ENCODE peak calls at places on chromosomes 2 and 18, in six cellular contexts. One of them, this sample, is unnamed.
A peak's percentile ranks its signal among the peaks of the same experiment; 100 is the strongest.

GRCh38 chr2:134146620-134147019 is 107.3 kb upstream of the MGAT5 start:
- DNase-seq in psoas muscle: no peak
- DNase-seq in HL-60: no peak
- DNase-seq in colonic mucosa: no peak
- DNase-seq in GM23338: peak; percentile 63
- DNase-seq in lower lobe of right lung: no peak
- DNase-seq in this sample: no peak

GRCh38 chr2:189951791-189952535 is 110.6 kb downstream of the MSTN start:
- DNase-seq in HL-60: no peak
- DNase-seq in colonic mucosa: no peak
- DNase-seq in lower lobe of right lung: no peak
- DNase-seq in GM23338: no peak
- DNase-seq in psoas muscle: no peak
- DNase-seq in this sample: no peak

GRCh38 chr2:201070966-201071304 is 536 bp downstream of the HYCC2 start:
- DNase-seq in HL-60: peak; percentile 57
- DNase-seq in psoas muscle: no peak
- DNase-seq in GM23338: no peak
- DNase-seq in colonic mucosa: peak; percentile 25
- DNase-seq in lower lobe of right lung: no peak
- DNase-seq in this sample: peak; percentile 16

GRCh38 chr2:44850016-44850415 is 91.5 kb upstream of the SIX3 start:
- DNase-seq in psoas muscle: no peak
- DNase-seq in colonic mucosa: no peak
- DNase-seq in lower lobe of right lung: no peak
- DNase-seq in GM23338: no peak
- DNase-seq in HL-60: no peak
- DNase-seq in this sample: no peak

GRCh38 chr2:39568561-39569006 is 97.1 kb upstream of the TMEM178A start:
- DNase-seq in HL-60: no peak
- DNase-seq in lower lobe of right lung: no peak
- DNase-seq in GM23338: no peak
- DNase-seq in psoas muscle: no peak
- DNase-seq in colonic mucosa: no peak
- DNase-seq in this sample: no peak

GRCh38 chr2:241776336-241777166 is at the start of gene GAL3ST2:
- DNase-seq in psoas muscle: no peak
- DNase-seq in HL-60: no peak
- DNase-seq in colonic mucosa: peak; percentile 82
- DNase-seq in lower lobe of right lung: no peak
- DNase-seq in GM23338: no peak
- DNase-seq in this sample: no peak

GRCh38 chr2:3664925-3665324 is 6.9 kb downstream of the ALLC start:
- DNase-seq in HL-60: no peak
- DNase-seq in GM23338: no peak
- DNase-seq in lower lobe of right lung: no peak
- DNase-seq in psoas muscle: no peak
- DNase-seq in colonic mucosa: no peak
- DNase-seq in this sample: no peak

GRCh38 chr18:56574827-56575226 is 63.6 kb downstream of the TXNL1 start:
- DNase-seq in colonic mucosa: no peak
- DNase-seq in lower lobe of right lung: no peak
- DNase-seq in GM23338: no peak
- DNase-seq in psoas muscle: peak; percentile 68
- DNase-seq in HL-60: no peak
- DNase-seq in this sample: no peak

GRCh38 chr2:240426797-240427721 is 8.4 kb upstream of the GPC1 start:
- DNase-seq in psoas muscle: no peak
- DNase-seq in lower lobe of right lung: peak; percentile 41
- DNase-seq in colonic mucosa: no peak
- DNase-seq in GM23338: no peak
- DNase-seq in HL-60: no peak
- DNase-seq in this sample: no peak

GRCh38 chr2:16722677-16723076 is 57.0 kb upstream of the CYRIA start:
- DNase-seq in psoas muscle: no peak
- DNase-seq in GM23338: peak; percentile 74
- DNase-seq in lower lobe of right lung: no peak
- DNase-seq in colonic mucosa: no peak
- DNase-seq in HL-60: no peak
- DNase-seq in this sample: no peak

DNA sequence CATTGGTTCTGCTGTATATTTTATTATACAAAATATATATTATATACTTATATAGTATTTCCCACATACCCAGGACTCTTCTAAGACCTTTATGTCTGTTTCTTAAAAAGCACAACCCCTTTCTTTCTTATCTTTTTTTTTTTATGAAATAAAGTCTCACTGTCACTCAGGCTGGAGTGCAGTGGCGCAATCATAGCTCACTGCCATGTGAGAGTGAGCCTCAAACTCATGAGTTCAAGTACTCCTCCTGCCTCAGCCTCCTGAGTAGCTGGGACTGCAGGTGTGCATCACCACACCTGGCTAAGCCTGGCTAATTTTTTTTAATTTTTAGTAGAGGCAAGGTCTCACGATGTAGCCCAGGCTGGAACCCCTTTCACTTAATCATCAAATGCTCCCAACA is 72.3 kb downstream of the CLHC1 start:
- DNase-seq in HL-60: no peak
- DNase-seq in colonic mucosa: no peak
- DNase-seq in lower lobe of right lung: no peak
- DNase-seq in psoas muscle: no peak
- DNase-seq in GM23338: no peak
- DNase-seq in this sample: no peak
- H3K4me3 ChIP-seq in HL-60: no peak overlapping the region
- H3K4me3 ChIP-seq in colonic mucosa: no peak overlapping the region
- H3K4me3 ChIP-seq in lower lobe of right lung: no peak overlapping the region
- H3K4me3 ChIP-seq in psoas muscle: no peak overlapping the region
- H3K4me3 ChIP-seq in GM23338: no peak overlapping the region
- H3K4me3 ChIP-seq in this sample: no peak overlapping the region

GRCh38 chr2:236816197-236817170 is 246.9 kb downstream of the ACKR3 start:
- DNase-seq in colonic mucosa: no peak
- DNase-seq in HL-60: no peak
- DNase-seq in GM23338: no peak
- DNase-seq in lower lobe of right lung: no peak
- DNase-seq in psoas muscle: no peak
- DNase-seq in this sample: no peak
- H3K4me3 ChIP-seq in colonic mucosa: no peak overlapping the region
- H3K4me3 ChIP-seq in HL-60: no peak overlapping the region
- H3K4me3 ChIP-seq in GM23338: no peak overlapping the region
- H3K4me3 ChIP-seq in lower lobe of right lung: no peak overlapping the region
- H3K4me3 ChIP-seq in psoas muscle: no peak overlapping the region
- H3K4me3 ChIP-seq in this sample: no peak overlapping the region

DNA sequence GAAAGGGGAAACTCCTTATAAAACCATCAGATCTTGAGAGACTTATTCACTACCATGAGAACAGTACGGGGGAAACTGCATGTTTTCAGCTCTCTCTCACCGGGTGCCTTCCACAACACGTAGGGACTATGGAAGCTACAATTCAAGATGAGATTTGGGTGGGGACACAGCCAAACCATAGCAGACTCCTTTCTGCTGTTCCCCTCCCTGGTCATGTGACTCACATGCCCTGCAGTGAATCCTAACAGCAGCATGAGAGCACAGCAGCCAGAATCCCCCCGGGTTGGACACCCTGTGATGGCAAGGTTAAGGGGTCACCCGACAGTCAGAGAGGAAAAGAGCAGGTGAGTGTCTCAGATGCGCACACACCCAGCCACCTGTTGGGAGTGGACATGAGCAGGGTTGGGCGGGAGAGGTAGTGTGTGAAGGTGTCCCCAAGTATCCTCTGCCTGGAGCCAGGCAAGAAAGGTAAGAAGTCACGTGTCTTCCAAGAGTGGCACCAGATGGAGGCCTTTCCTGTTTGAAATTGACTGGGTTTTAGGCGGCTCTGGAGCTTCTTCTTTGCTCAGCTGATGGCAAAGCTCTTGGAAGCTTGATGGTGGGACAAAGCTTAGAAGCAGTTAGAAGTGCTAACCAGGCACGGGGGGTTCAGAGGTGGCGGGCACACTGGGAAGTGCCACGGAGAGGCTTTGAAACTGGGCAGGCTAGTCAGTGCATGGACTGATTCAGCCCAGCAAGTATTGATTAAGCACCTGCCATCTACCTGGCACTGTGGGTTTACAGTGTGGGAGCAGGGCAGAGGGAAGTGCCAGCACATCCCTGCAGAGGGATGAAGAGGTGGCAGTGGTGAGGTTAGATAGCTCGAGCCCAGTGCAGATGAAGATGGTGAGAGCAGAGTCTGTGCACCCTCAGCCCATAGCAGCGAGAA is 68.7 kb downstream of the RHOB start:
- DNase-seq in GM23338: no peak
- DNase-seq in HL-60: no peak
- DNase-seq in colonic mucosa: no peak
- DNase-seq in psoas muscle: no peak
- DNase-seq in lower lobe of right lung: no peak
- DNase-seq in this sample: no peak
- H3K4me3 ChIP-seq in GM23338: no peak overlapping the region
- H3K4me3 ChIP-seq in HL-60: no peak overlapping the region
- H3K4me3 ChIP-seq in colonic mucosa: no peak overlapping the region
- H3K4me3 ChIP-seq in psoas muscle: no peak overlapping the region
- H3K4me3 ChIP-seq in lower lobe of right lung: no peak overlapping the region
- H3K4me3 ChIP-seq in this sample: no peak overlapping the region

GRCh38 chr18:76521367-76521766 is 26.3 kb upstream of the ZNF516 start:
- DNase-seq in psoas muscle: no peak
- DNase-seq in HL-60: no peak
- DNase-seq in lower lobe of right lung: no peak
- DNase-seq in GM23338: peak; percentile 28
- DNase-seq in colonic mucosa: no peak
- DNase-seq in this sample: no peak

GRCh38 chr18:76522104-76522503 is 27.1 kb upstream of the ZNF516 start:
- DNase-seq in lower lobe of right lung: no peak
- DNase-seq in HL-60: no peak
- DNase-seq in GM23338: peak; percentile 60
- DNase-seq in colonic mucosa: no peak
- DNase-seq in psoas muscle: no peak
- DNase-seq in this sample: no peak

GRCh38 chr18:76524900-76525698 is 30.1 kb upstream of the ZNF516 start:
- DNase-seq in psoas muscle: no peak
- DNase-seq in colonic mucosa: no peak
- DNase-seq in HL-60: no peak
- DNase-seq in GM23338: peak; percentile 65
- DNase-seq in lower lobe of right lung: no peak
- DNase-seq in this sample: no peak

GRCh38 chr18:76522551-76522950 is 27.5 kb upstream of the ZNF516 start:
- DNase-seq in HL-60: no peak
- DNase-seq in colonic mucosa: no peak
- DNase-seq in psoas muscle: no peak
- DNase-seq in lower lobe of right lung: no peak
- DNase-seq in GM23338: no peak
- DNase-seq in this sample: no peak

GRCh38 chr18:76524477-76524876 is 29.4 kb upstream of the ZNF516 start:
- DNase-seq in colonic mucosa: no peak
- DNase-seq in GM23338: no peak
- DNase-seq in lower lobe of right lung: no peak
- DNase-seq in psoas muscle: no peak
- DNase-seq in HL-60: no peak
- DNase-seq in this sample: no peak
- H3K4me3 ChIP-seq in colonic mucosa: no peak overlapping the region
- H3K4me3 ChIP-seq in GM23338: no peak overlapping the region
- H3K4me3 ChIP-seq in lower lobe of right lung: no peak overlapping the region
- H3K4me3 ChIP-seq in psoas muscle: peak overlapping the region; percentile 66
- H3K4me3 ChIP-seq in HL-60: no peak overlapping the region
- H3K4me3 ChIP-seq in this sample: no peak overlapping the region